ENCODE peak calls at places on chromosomes 2 and 18, in six cellular contexts. One of them, this sample, is unnamed. For H3F3A, the result is how much of the 10 kb centered on the place peaks cover.

GRCh38 chr2:169704160-169704713 is 10.0 kb downstream of the PHOSPHO2 start:
- DNase-seq in GM23338: no peak
- DNase-seq in GM23248: no peak
- DNase-seq in neural progenitor cell: no peak
- DNase-seq in PC-3: no peak
- DNase-seq in SK-N-SH: no peak
- DNase-seq in this sample: no peak

GRCh38 chr18:59145055-59145454 is 5.4 kb downstream of the SEC11C start:
- DNase-seq in GM23338: no peak
- DNase-seq in GM23248: no peak
- DNase-seq in neural progenitor cell: no peak
- DNase-seq in PC-3: no peak
- DNase-seq in SK-N-SH: no peak
- DNase-seq in this sample: no peak

GRCh38 chr2:65710779-65711295 is 278.4 kb upstream of the SPRED2 start:
- DNase-seq in GM23338: peak
- DNase-seq in GM23248: peak
- DNase-seq in neural progenitor cell: peak
- DNase-seq in PC-3: peak
- DNase-seq in SK-N-SH: no peak
- DNase-seq in this sample: no peak

GRCh38 chr18:76431437-76432273 is 63.4 kb downstream of the ZNF516 start:
- DNase-seq in GM23338: peak
- DNase-seq in GM23248: no peak
- DNase-seq in neural progenitor cell: no peak
- DNase-seq in PC-3: no peak
- DNase-seq in SK-N-SH: no peak
- DNase-seq in this sample: no peak

GRCh38 chr2:57760448-57760847 is 286.2 kb upstream of the VRK2 start:
- DNase-seq in GM23338: peak
- DNase-seq in GM23248: no peak
- DNase-seq in neural progenitor cell: peak
- DNase-seq in PC-3: peak
- DNase-seq in SK-N-SH: no peak
- DNase-seq in this sample: no peak

GRCh38 chr2:109305494-109306187 is 176.6 kb downstream of the SH3RF3 start:
- DNase-seq in GM23338: no peak
- DNase-seq in GM23248: no peak
- DNase-seq in neural progenitor cell: peak
- DNase-seq in PC-3: no peak
- DNase-seq in SK-N-SH: no peak
- DNase-seq in this sample: no peak

GRCh38 chr2:28665041-28665704 is 86.5 kb upstream of the PPP1CB start:
- DNase-seq in GM23338: no peak
- DNase-seq in GM23248: peak
- DNase-seq in neural progenitor cell: peak
- DNase-seq in PC-3: no peak
- DNase-seq in SK-N-SH: peak
- DNase-seq in this sample: no peak

GRCh38 chr18:22466608-22467390 is 49.1 kb upstream of the CTAGE1 start:
- DNase-seq in GM23338: no peak
- DNase-seq in GM23248: peak
- DNase-seq in neural progenitor cell: no peak
- DNase-seq in PC-3: peak
- DNase-seq in SK-N-SH: no peak
- DNase-seq in this sample: no peak

GRCh38 chr2:101306410-101306809 is 2.1 kb downstream of the RNF149 start:
- DNase-seq in GM23338: no peak
- DNase-seq in GM23248: peak
- DNase-seq in neural progenitor cell: no peak
- DNase-seq in PC-3: no peak
- DNase-seq in SK-N-SH: no peak
- DNase-seq in this sample: peak

GRCh38 chr2:4324531-4324930 is 621.2 kb downstream of the DCDC2C start:
- DNase-seq in GM23338: no peak
- DNase-seq in GM23248: no peak
- DNase-seq in neural progenitor cell: no peak
- DNase-seq in PC-3: no peak
- DNase-seq in SK-N-SH: no peak
- DNase-seq in this sample: no peak

GRCh38 chr18:3354506-3354905 is 92.6 kb downstream of the MYL12B start:
- DNase-seq in GM23338: no peak
- DNase-seq in GM23248: no peak
- DNase-seq in neural progenitor cell: no peak
- DNase-seq in PC-3: no peak
- DNase-seq in SK-N-SH: no peak
- DNase-seq in this sample: no peak

GRCh38 chr2:171432206-171432968 is 1.4 kb downstream of the METTL8 start:
- DNase-seq in GM23338: no peak
- DNase-seq in GM23248: peak
- DNase-seq in neural progenitor cell: no peak
- DNase-seq in PC-3: no peak
- DNase-seq in SK-N-SH: no peak
- DNase-seq in this sample: no peak

GRCh38 chr2:171434671-171434980 is 600 bp downstream of the DCAF17 start:
- DNase-seq in GM23338: peak
- DNase-seq in GM23248: no peak
- DNase-seq in neural progenitor cell: no peak
- DNase-seq in PC-3: no peak
- DNase-seq in SK-N-SH: no peak
- DNase-seq in this sample: no peak

GRCh38 chr2:171433763-171434670 is at the start of the genes DCAF17 and METTL8:
- DNase-seq in GM23338: peak
- DNase-seq in GM23248: peak
- DNase-seq in neural progenitor cell: peak
- DNase-seq in PC-3: peak
- DNase-seq in SK-N-SH: peak
- DNase-seq in this sample: peak

GRCh38 chr2:171432969-171433762 is 624 bp downstream of the METTL8 start:
- DNase-seq in GM23338: peak
- DNase-seq in GM23248: peak
- DNase-seq in neural progenitor cell: peak
- DNase-seq in PC-3: peak
- DNase-seq in SK-N-SH: peak
- DNase-seq in this sample: peak

GRCh38 chr2:171436307-171436706 is 2.3 kb downstream of the DCAF17 start:
- DNase-seq in GM23338: no peak
- DNase-seq in GM23248: peak
- DNase-seq in neural progenitor cell: no peak
- DNase-seq in PC-3: peak
- DNase-seq in SK-N-SH: no peak
- DNase-seq in this sample: no peak
- TF ChIP-seq EZH2phosphoT487 in GM23338: no peak
- TF ChIP-seq EZH2phosphoT487 in GM23248: no peak
- TF ChIP-seq EZH2phosphoT487 in neural progenitor cell: no peak
- TF ChIP-seq EZH2phosphoT487 in PC-3: no peak
- TF ChIP-seq EZH2phosphoT487 in SK-N-SH: no peak
- TF ChIP-seq EZH2phosphoT487 in this sample: no peak

GRCh38 chr2:150282821-150283309 is 204.6 kb downstream of the RND3 start:
- DNase-seq in GM23338: no peak
- DNase-seq in GM23248: peak
- DNase-seq in neural progenitor cell: no peak
- DNase-seq in PC-3: no peak
- DNase-seq in SK-N-SH: no peak
- DNase-seq in this sample: no peak
- H3F3A ChIP-seq in GM23338: under half
- H3F3A ChIP-seq in GM23248: under half
- H3F3A ChIP-seq in neural progenitor cell: under half
- H3F3A ChIP-seq in PC-3: under half
- H3F3A ChIP-seq in SK-N-SH: under half
- H3F3A ChIP-seq in this sample: under half

DNA sequence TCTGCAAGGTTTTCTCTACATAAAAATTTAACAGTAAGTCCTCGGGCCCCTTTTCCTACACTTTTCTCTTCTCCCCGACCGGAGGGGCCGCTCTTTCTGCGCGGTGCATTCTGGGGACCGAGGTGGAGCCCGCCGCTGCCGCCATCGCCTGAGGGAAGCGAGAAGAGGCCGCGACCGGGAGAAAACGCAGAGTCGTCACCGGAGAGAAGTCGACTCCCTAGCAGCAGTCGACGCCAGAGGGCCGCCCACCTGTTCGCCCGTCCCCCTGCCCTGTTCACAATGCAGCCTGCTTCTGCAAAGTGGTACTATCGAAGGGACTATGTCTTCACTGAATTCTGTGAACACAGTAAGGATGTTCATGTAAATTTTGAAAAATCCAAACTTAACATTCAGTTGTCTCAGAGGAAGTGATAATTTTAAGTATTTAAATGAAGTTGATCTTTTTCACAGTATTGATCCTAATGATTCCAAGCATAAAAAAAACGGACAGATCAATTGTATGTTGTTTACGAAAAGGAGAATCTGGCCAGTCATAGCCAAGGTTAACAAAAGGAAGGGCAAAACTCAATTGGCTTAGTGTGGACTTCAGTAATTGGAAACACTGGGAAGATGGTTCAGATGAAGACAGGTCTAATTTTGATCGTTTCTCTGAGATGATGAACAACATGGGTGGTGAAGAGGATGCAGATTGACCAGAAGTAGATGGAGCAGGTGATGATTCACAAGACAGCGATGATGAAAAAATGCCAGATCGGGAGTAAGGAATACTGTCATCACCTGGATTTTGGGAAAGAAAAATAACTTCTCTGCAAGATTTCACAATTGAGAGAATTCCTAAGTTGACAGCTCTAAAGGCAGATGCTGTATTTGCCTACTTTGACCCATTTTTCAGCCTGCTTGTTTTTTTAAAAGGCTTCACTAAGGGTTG is 55.8 kb downstream of the ASXL2 start:
- DNase-seq in GM23338: peak
- DNase-seq in GM23248: peak
- DNase-seq in neural progenitor cell: peak
- DNase-seq in PC-3: no peak
- DNase-seq in SK-N-SH: peak
- DNase-seq in this sample: no peak
- TF ChIP-seq EZH2phosphoT487 in GM23338: no peak
- TF ChIP-seq EZH2phosphoT487 in GM23248: no peak
- TF ChIP-seq EZH2phosphoT487 in neural progenitor cell: no peak
- TF ChIP-seq EZH2phosphoT487 in PC-3: no peak
- TF ChIP-seq EZH2phosphoT487 in SK-N-SH: no peak
- TF ChIP-seq EZH2phosphoT487 in this sample: no peak

DNA sequence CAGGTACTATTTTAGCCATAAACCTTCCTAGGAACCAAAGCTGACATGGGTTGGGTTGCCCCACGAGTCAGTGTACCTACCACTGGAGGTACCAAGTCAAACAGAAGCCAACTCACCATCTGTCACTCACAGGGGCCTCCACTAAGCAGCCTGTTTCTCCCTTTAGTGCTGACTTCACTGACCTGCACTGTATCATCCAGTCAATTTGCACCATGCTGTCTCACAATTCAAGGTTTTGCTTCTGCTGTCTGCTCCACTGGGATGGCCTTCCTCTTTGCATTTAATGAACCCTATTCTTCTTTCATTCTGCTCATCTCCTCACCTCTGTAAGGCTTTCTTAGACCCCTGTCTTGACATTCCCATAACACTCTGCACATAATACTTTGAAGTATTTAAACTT is 47.2 kb downstream of the EIF2AK3 start:
- DNase-seq in GM23338: no peak
- DNase-seq in GM23248: no peak
- DNase-seq in neural progenitor cell: no peak
- DNase-seq in PC-3: no peak
- DNase-seq in SK-N-SH: no peak
- DNase-seq in this sample: no peak
- H3F3A ChIP-seq in GM23338: under half
- H3F3A ChIP-seq in GM23248: under half
- H3F3A ChIP-seq in neural progenitor cell: under half
- H3F3A ChIP-seq in PC-3: under half
- H3F3A ChIP-seq in SK-N-SH: under half
- H3F3A ChIP-seq in this sample: under half

GRCh38 chr2:88657131-88657530 is 29.9 kb upstream of the EIF2AK3 start:
- DNase-seq in GM23338: no peak
- DNase-seq in GM23248: peak
- DNase-seq in neural progenitor cell: no peak
- DNase-seq in PC-3: peak
- DNase-seq in SK-N-SH: no peak
- DNase-seq in this sample: no peak
- TF ChIP-seq EZH2phosphoT487 in GM23338: no peak
- TF ChIP-seq EZH2phosphoT487 in GM23248: no peak
- TF ChIP-seq EZH2phosphoT487 in neural progenitor cell: no peak
- TF ChIP-seq EZH2phosphoT487 in PC-3: no peak
- TF ChIP-seq EZH2phosphoT487 in SK-N-SH: no peak
- TF ChIP-seq EZH2phosphoT487 in this sample: no peak

GRCh38 chr2:216575465-216575864 is 57.8 kb upstream of the IGFBP2 start:
- DNase-seq in GM23338: no peak
- DNase-seq in GM23248: no peak
- DNase-seq in neural progenitor cell: no peak
- DNase-seq in PC-3: no peak
- DNase-seq in SK-N-SH: no peak
- DNase-seq in this sample: no peak
- H3F3A ChIP-seq in GM23338: under half
- H3F3A ChIP-seq in GM23248: under half
- H3F3A ChIP-seq in neural progenitor cell: under half
- H3F3A ChIP-seq in PC-3: under half
- H3F3A ChIP-seq in SK-N-SH: under half
- H3F3A ChIP-seq in this sample: under half